ENCODE peak calls at places on chromosomes 11 and 22, in ten cellular contexts. G is endothelial cell of umbilical vein, Y is uterus, U is brain microvascular endothelial cell, W is pancreas, X is sigmoid colon, F is cardiac muscle cell, B is PC-3, Q is colonic mucosa, H is BJ. M is an unnamed sample.

GRCh38 chr11:128956401-128957203 is 13.9 kb upstream of the TP53AIP1 start:
- DNase-seq in Y (no peak), B (peak; percentile 95), Q (peak; percentile 60), F (peak; percentile 78), U (peak; percentile 75), H (peak; percentile 26), G (peak; percentile 77), W (no peak), X (no peak), M (no peak)

GRCh38 chr11:23540101-23540561 is 679.9 kb upstream of the CCDC179 start:
- DNase-seq in F (peak; percentile 49), G (peak; percentile 61), Q (peak; percentile 30), Y (no peak), U (peak; percentile 32), W (no peak), X (peak; percentile 44), B (peak; percentile 79), H (no peak), M (no peak)

GRCh38 chr11:15158351-15159015 is 43.8 kb downstream of the INSC start:
- DNase-seq in B (peak; percentile 25), F (peak; percentile 42), X (no peak), H (peak; percentile 52), Y (no peak), Q (no peak), W (no peak), G (no peak), U (peak; percentile 11), M (no peak)

GRCh38 chr11:34191592-34191991 is 86.2 kb downstream of the NAT10 start:
- DNase-seq in X (no peak), U (no peak), W (no peak), Y (no peak), H (no peak), B (no peak), G (no peak), F (no peak), Q (no peak), M (no peak)

GRCh38 chr11:120547871-120548681 is 36.5 kb downstream of the GRIK4 start:
- DNase-seq in Y (peak; percentile 76), H (peak; percentile 90), B (peak; percentile 95), W (peak; percentile 92), F (peak; percentile 94), Q (peak; percentile 71), U (peak; percentile 92), G (peak; percentile 91), X (peak; percentile 87), M (no peak)

GRCh38 chr11:102006835-102007566 is 40.2 kb upstream of the CFAP300 start:
- DNase-seq in Q (no peak), U (no peak), G (no peak), Y (no peak), W (no peak), F (no peak), H (no peak), X (no peak), B (peak; percentile 67), M (no peak)

GRCh38 chr11:35641206-35641885 is 21.2 kb upstream of the TRIM44 start:
- DNase-seq in B (peak; percentile 37), F (peak; percentile 35), W (no peak), X (no peak), Y (no peak), Q (no peak), U (no peak), H (no peak), G (peak; percentile 64), M (no peak)

GRCh38 chr11:2777396-2777795 is 77.6 kb upstream of the KCNQ1OT1 start:
- DNase-seq in H (no peak), X (peak; percentile 47), Q (peak; percentile 17), W (peak; percentile 49), B (peak; percentile 60), Y (no peak), F (peak; percentile 34), U (no peak), G (no peak), M (no peak)

GRCh38 chr11:61281581-61282250 is 13.4 kb downstream of the VWCE start:
- DNase-seq in G (peak; percentile 46), Q (peak; percentile 83), W (peak; percentile 83), H (no peak), Y (peak; percentile 49), X (peak; percentile 71), F (peak; percentile 58), B (no peak), U (no peak), M (peak; percentile 56)

GRCh38 chr11:45313211-45313865 is 27.2 kb upstream of the SYT13 start:
- DNase-seq in W (no peak), F (no peak), Y (no peak), B (no peak), X (no peak), G (no peak), U (no peak), H (no peak), Q (no peak), M (no peak)

GRCh38 chr22:38397189-38398097 is 57.6 kb downstream of the KCNJ4 start:
- DNase-seq in H (no peak), W (peak; percentile 70), X (no peak), F (peak; percentile 67), B (peak; percentile 56), Y (peak; percentile 48), G (peak; percentile 21), Q (peak; percentile 68), U (no peak), M (peak; percentile 76)

GRCh38 chr11:15157181-15157580 is 42.5 kb downstream of the INSC start:
- DNase-seq in Q (no peak), F (peak; percentile 42), W (no peak), B (peak; percentile 8), H (peak; percentile 43), Y (no peak), X (no peak), G (no peak), U (peak; percentile 76), M (no peak)

GRCh38 chr11:69877235-69877634 is 58.0 kb upstream of the FGF3 start:
- DNase-seq in F (no peak), W (peak; percentile 33), H (no peak), B (no peak), U (no peak), Q (no peak), Y (peak; percentile 5), G (no peak), X (peak; percentile 33), M (no peak)

GRCh38 chr22:29824677-29825076 is 13.4 kb downstream of the ASCC2 start:
- DNase-seq in B (no peak), Q (peak; percentile 40), X (peak; percentile 72), U (no peak), Y (no peak), F (no peak), G (no peak), H (no peak), W (no peak), M (no peak)

GRCh38 chr11:12930850-12931249 is 78.3 kb upstream of the RASSF10 start:
- DNase-seq in Q (no peak), F (no peak), H (no peak), Y (no peak), U (no peak), W (no peak), G (no peak), X (no peak), B (no peak), M (no peak)

GRCh38 chr22:48926663-48927062 is 901.0 kb downstream of the BRD1 start:
- DNase-seq in F (no peak), H (no peak), Y (no peak), Q (no peak), X (peak; percentile 39), W (no peak), G (no peak), B (no peak), U (no peak), M (no peak)

GRCh38 chr11:14413307-14414072 is 54.5 kb upstream of the RRAS2 start:
- DNase-seq in B (peak; percentile 27), X (peak; percentile 70), G (no peak), H (peak; percentile 55), Y (peak; percentile 59), W (no peak), F (peak; percentile 83), U (peak; percentile 51), Q (no peak), M (no peak)

GRCh38 chr22:37028692-37029674 is 9.4 kb downstream of the MPST start:
- DNase-seq in W (no peak), X (no peak), U (no peak), B (no peak), F (no peak), H (no peak), Q (no peak), Y (no peak), G (no peak), M (no peak)
- H3K36me3 ChIP-seq in W (peaks cover 6% of the 10 kb centered on the region), X (peaks cover 36% of the 10 kb centered on the region), U (peaks cover 38% of the 10 kb centered on the region), B (no peaks in the 10 kb centered on the region), F (peaks cover 10% of the 10 kb centered on the region), H (peaks cover 18% of the 10 kb centered on the region), Q (peaks cover 14% of the 10 kb centered on the region), Y (no peaks in the 10 kb centered on the region), G (peaks cover 37% of the 10 kb centered on the region), M (no peaks in the 10 kb centered on the region)

GRCh38 chr11:83852775-83853442 is 566.7 kb upstream of the CCDC90B start:
- DNase-seq in X (no peak), W (no peak), G (no peak), U (no peak), Y (no peak), H (no peak), F (no peak), Q (no peak), B (no peak), M (no peak)
- H3K4me3 ChIP-seq in X (no peak overlapping the region), W (no peak overlapping the region), G (no peak overlapping the region), U (no peak overlapping the region), Y (no peak overlapping the region), H (no peak overlapping the region), F (no peak overlapping the region), Q (no peak overlapping the region), B (no peak overlapping the region), M (no peak overlapping the region)

GRCh38 chr22:27681037-27681436 is 120.5 kb downstream of the MN1 start:
- DNase-seq in G (no peak), F (no peak), U (no peak), Y (no peak), B (no peak), Q (no peak), H (no peak), W (no peak), X (no peak), M (no peak)

GRCh38 chr22:27680636-27681035 is 120.9 kb downstream of the MN1 start:
- DNase-seq in U (no peak), B (no peak), H (no peak), Q (no peak), G (no peak), W (no peak), Y (no peak), X (no peak), F (no peak), M (no peak)

GRCh38 chr22:27679722-27680488 is 121.7 kb downstream of the MN1 start:
- DNase-seq in X (no peak), B (no peak), W (no peak), H (no peak), F (no peak), G (no peak), U (no peak), Y (no peak), Q (no peak), M (no peak)

GRCh38 chr22:27684856-27685255 is 116.7 kb downstream of the MN1 start:
- DNase-seq in F (peak; percentile 28), Q (no peak), H (no peak), Y (no peak), W (no peak), X (no peak), U (no peak), B (no peak), G (no peak), M (no peak)

GRCh38 chr22:27682438-27682837 is 119.1 kb downstream of the MN1 start:
- DNase-seq in W (no peak), U (no peak), F (no peak), X (no peak), B (no peak), Y (no peak), H (no peak), Q (no peak), G (no peak), M (no peak)
- TF ChIP-seq CTCF in W (no peak), U (peak; percentile 61), F (peak; percentile 35), X (no peak), B (peak; percentile 45), Y (no peak), H (no peak), Q (no peak), G (peak; percentile 25), M (no peak)

GRCh38 chr11:65530157-65530496 is 5.2 kb downstream of the SCYL1 start:
- DNase-seq in Y (no peak), Q (no peak), W (no peak), H (no peak), G (no peak), F (no peak), B (no peak), U (no peak), X (no peak), M (no peak)
- H3K36me3 ChIP-seq in Y (no peaks in the 10 kb centered on the region), Q (peaks cover 18% of the 10 kb centered on the region), W (peaks cover 9% of the 10 kb centered on the region), H (peaks cover 44% of the 10 kb centered on the region), G (peaks cover 44% of the 10 kb centered on the region), F (peaks cover 35% of the 10 kb centered on the region), B (peaks cover 40% of the 10 kb centered on the region), U (peaks cover 72% of the 10 kb centered on the region), X (peaks cover 49% of the 10 kb centered on the region), M (peaks cover 34% of the 10 kb centered on the region)